ENCODE peak calls at places on chromosome 13, in eight cellular contexts. W is PC-3, B is MM.1S, Q is OCI-LY7, N is GM23248, U is GM23338, O is PC-9, A is HCT116. R is an unnamed sample. For H3K9me2, the result is how much of the 10 kb centered on the place peaks cover.

GRCh38 chr13:20525144-20525600 is 485 bp downstream of the CRYL1 start:
- DNase-seq in B (peak), W (peak), O (no peak), Q (no peak), U (peak), N (peak), A (no peak), R (peak)

GRCh38 chr13:49240017-49240416 is 7.7 kb upstream of the CDADC1 start:
- DNase-seq in N (peak), Q (peak), U (peak), W (peak), A (peak), O (no peak), B (peak), R (peak)

GRCh38 chr13:54183166-54183565 is 1154.6 kb downstream of the OLFM4 start:
- DNase-seq in U (no peak), A (no peak), Q (no peak), W (no peak), N (no peak), B (no peak), O (peak), R (no peak)

GRCh38 chr13:102608944-102609343 is 12.2 kb downstream of the TPP2 start:
- DNase-seq in B (no peak), Q (no peak), N (no peak), U (no peak), W (peak), A (no peak), O (no peak), R (no peak)

GRCh38 chr13:98801626-98802418 is 49.4 kb upstream of the SLC15A1 start:
- DNase-seq in W (no peak), B (no peak), N (no peak), Q (no peak), U (no peak), A (no peak), O (no peak), R (no peak)

GRCh38 chr13:40341501-40341900 is 324.9 kb downstream of the FOXO1 start:
- DNase-seq in A (no peak), N (no peak), U (no peak), B (no peak), O (no peak), W (no peak), Q (no peak), R (no peak)

GRCh38 chr13:41465215-41465907 is 8.0 kb downstream of the RGCC start:
- DNase-seq in U (no peak), A (no peak), Q (peak), W (peak), N (peak), B (peak), O (no peak), R (no peak)

GRCh38 chr13:50257646-50258045 is 242.4 kb downstream of the KCNRG start:
- DNase-seq in Q (no peak), A (no peak), O (no peak), N (no peak), W (no peak), U (no peak), B (no peak), R (no peak)

GRCh38 chr13:113350065-113350937 is 13.6 kb downstream of the GRTP1 start:
- DNase-seq in W (no peak), A (no peak), Q (peak), B (no peak), N (peak), O (no peak), U (no peak), R (no peak)

GRCh38 chr13:98276486-98276885 is 99.4 kb upstream of the RNF113B start:
- DNase-seq in A (no peak), Q (no peak), U (no peak), B (no peak), N (no peak), W (no peak), O (no peak), R (no peak)

GRCh38 chr13:104837756-104838155 is 1697.7 kb downstream of the EFNB2 start:
- DNase-seq in N (no peak), Q (no peak), O (no peak), W (no peak), U (no peak), B (no peak), A (no peak), R (no peak)

GRCh38 chr13:111508902-111509509 is 188.6 kb downstream of the TEX29 start:
- DNase-seq in U (no peak), A (no peak), N (no peak), W (no peak), B (no peak), Q (no peak), O (no peak), R (no peak)

GRCh38 chr13:19089315-19089714 is 92.3 kb downstream of the TUBA3C start:
- DNase-seq in O (no peak), U (no peak), A (no peak), B (no peak), Q (no peak), W (peak), N (no peak), R (no peak)

GRCh38 chr13:106847049-106847448 is 279.1 kb upstream of the ARGLU1 start:
- DNase-seq in O (peak), N (no peak), B (no peak), U (no peak), Q (no peak), W (peak), A (no peak), R (no peak)

GRCh38 chr13:114101325-114101821 is 31.1 kb downstream of the RASA3 start:
- DNase-seq in A (no peak), Q (no peak), O (no peak), B (no peak), N (peak), U (no peak), W (no peak), R (no peak)

GRCh38 chr13:47184311-47184710 is 287.5 kb upstream of the HTR2A start:
- DNase-seq in A (no peak), U (no peak), O (no peak), Q (no peak), B (no peak), W (no peak), N (peak), R (no peak)

GRCh38 chr13:35888327-35888940 is 242.7 kb downstream of the DCLK1 start:
- DNase-seq in N (no peak), U (no peak), Q (no peak), O (no peak), A (no peak), B (no peak), W (peak), R (peak)

GRCh38 chr13:75312884-75313520 is 169.0 kb downstream of the TBC1D4 start:
- DNase-seq in Q (no peak), O (no peak), B (no peak), U (no peak), A (no peak), W (no peak), N (no peak), R (no peak)

GRCh38 chr13:45119469-45119989 is 781 bp upstream of the GTF2F2 start:
- DNase-seq in B (peak), U (no peak), W (no peak), A (no peak), Q (peak), O (no peak), N (peak), R (peak)

GRCh38 chr13:105336706-105337582 is 1198.5 kb downstream of the EFNB2 start:
- DNase-seq in W (no peak), A (no peak), B (no peak), U (no peak), Q (no peak), O (no peak), N (no peak), R (no peak)

GRCh38 chr13:71017607-71018006 is 849.4 kb downstream of the DACH1 start:
- DNase-seq in U (peak), B (no peak), Q (no peak), N (no peak), W (no peak), A (no peak), O (no peak), R (no peak)

GRCh38 chr13:100131863-100132574 is 43.1 kb downstream of the PCCA start:
- DNase-seq in B (no peak), O (no peak), Q (no peak), N (peak), U (no peak), A (peak), W (peak), R (peak)

GRCh38 chr13:20150561-20150960 is 10.3 kb downstream of the GJA3 start:
- DNase-seq in N (no peak), W (no peak), B (no peak), U (no peak), O (no peak), Q (no peak), A (no peak), R (no peak)

GRCh38 chr13:40776681-40777165 is 5.7 kb upstream of the MRPS31 start:
- DNase-seq in W (peak), B (no peak), U (no peak), A (no peak), N (peak), O (no peak), Q (peak), R (no peak)

GRCh38 chr13:43036386-43037220 is 13.2 kb downstream of the DNAJC15 start:
- DNase-seq in O (no peak), A (no peak), Q (no peak), N (no peak), B (no peak), U (peak), W (no peak), R (no peak)

GRCh38 chr13:87827479-87827878 is 156.3 kb downstream of the SLITRK5 start:
- DNase-seq in B (no peak), W (peak), A (no peak), N (peak), Q (no peak), O (no peak), U (no peak), R (no peak)
- H3K9me2 ChIP-seq in B (under half), W (under half), A (under half), N (under half), Q (under half), O (under half), U (under half), R (under half)

DNA sequence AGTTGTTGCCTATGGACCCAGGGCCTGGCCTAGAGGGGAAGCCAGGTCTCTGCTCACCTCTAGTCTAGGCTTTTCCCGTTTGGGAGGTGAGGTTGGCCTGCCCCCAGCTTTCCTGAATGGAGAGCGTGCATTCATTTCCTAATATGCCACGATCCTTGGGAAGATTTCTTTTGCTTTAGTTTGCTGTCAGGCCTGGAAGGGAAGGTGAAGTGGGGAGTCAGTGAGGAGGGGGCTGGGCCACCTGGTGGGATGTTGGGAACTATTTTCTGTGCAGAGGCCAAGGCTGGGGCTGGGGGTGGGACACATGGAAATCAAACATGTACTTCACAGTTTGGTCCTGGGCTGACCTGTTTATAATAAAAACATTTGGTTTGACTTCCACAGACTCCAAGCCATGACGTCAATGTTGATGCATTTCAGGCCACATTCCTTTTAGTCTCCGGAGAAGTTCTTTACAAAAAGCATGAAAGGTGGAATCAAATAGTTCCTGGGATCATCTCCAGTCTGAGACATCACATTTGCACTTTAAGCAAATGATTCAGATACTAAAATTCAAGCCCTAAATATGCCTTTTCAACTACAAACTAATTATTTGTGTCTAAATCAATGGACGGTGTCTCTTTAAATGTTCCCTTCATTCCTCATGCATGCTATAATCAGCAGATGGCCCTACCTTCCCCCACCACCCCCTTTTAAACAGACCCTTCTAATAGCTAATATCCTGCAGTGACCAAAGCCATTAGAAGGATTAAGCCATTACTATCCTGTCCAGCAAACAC is 41.5 kb upstream of the MEDAG start:
- DNase-seq in B (no peak), O (no peak), N (peak), A (no peak), Q (no peak), U (peak), W (no peak), R (peak)
- H3K9me2 ChIP-seq in B (under half), O (under half), N (under half), A (under half), Q (under half), U (under half), W (under half), R (under half)

GRCh38 chr13:32582991-32583390 is 3.3 kb upstream of the PDS5B start:
- DNase-seq in U (no peak), W (no peak), B (no peak), N (no peak), Q (no peak), A (no peak), O (no peak), R (no peak)

GRCh38 chr13:32585625-32586021 is 629 bp upstream of the PDS5B start:
- DNase-seq in Q (peak), B (no peak), U (peak), N (no peak), W (peak), A (no peak), O (no peak), R (peak)

GRCh38 chr13:32581177-32581786 is 5.0 kb upstream of the PDS5B start:
- DNase-seq in B (peak), N (peak), A (peak), U (peak), O (no peak), W (peak), Q (peak), R (peak)

GRCh38 chr13:32586022-32586900 is at the start of gene PDS5B:
- DNase-seq in B (peak), U (peak), N (peak), O (peak), A (peak), Q (peak), W (peak), R (peak)

DNA sequence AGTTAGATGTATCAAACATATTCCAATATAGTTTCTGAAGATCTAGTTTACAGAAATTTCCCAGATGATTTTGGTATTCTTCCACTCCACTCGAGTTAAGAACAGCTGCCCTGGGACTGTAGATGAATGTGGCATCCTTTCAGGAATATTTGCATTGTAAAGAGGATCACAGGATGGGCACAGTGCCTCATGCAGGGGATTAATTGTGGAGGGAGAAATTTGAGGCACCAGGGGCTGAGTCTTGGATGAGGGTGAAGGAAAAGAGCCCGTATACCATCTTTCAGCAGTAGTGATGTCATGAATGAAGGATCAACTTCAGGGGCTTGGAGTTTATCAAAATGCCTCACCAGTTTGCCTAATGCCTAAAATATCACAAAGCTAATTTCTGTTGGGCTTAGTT is 4.0 kb upstream of the PDS5B start:
- DNase-seq in B (no peak), Q (no peak), A (no peak), O (no peak), N (no peak), U (no peak), W (no peak), R (no peak)
- H3K9me2 ChIP-seq in B (under half), Q (under half), A (under half), O (under half), N (under half), U (under half), W (under half), R (under half)

GRCh38 chr13:69178000-69178399 is 929.6 kb upstream of the ATXN8OS start:
- DNase-seq in N (no peak), U (no peak), W (peak), A (no peak), Q (no peak), B (no peak), O (no peak), R (no peak)

DNA sequence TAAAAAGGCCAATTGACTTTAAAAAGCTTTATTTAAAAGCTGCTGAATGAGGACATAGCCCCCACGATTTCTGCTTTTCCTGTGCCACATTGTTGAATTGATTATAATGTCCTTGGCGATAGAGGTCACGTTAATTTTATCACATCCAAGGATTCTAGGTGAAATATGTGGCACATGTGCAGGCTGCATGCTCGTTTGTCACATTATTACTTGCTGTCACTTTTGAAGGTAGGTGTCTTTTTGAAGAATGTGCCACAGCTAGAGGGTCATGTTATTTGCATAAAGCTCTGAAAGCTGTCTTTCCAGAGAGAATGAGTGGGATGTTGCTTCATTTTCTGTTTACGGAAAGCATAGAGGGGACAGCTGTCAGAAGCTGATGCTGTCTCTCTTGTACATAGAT is 927.6 kb upstream of the ATXN8OS start:
- DNase-seq in N (no peak), B (no peak), U (no peak), O (no peak), W (no peak), A (no peak), Q (no peak), R (no peak)
- H3K9me2 ChIP-seq in N (under half), B (under half), U (under half), O (under half), W (under half), A (under half), Q (under half), R (under half)

DNA sequence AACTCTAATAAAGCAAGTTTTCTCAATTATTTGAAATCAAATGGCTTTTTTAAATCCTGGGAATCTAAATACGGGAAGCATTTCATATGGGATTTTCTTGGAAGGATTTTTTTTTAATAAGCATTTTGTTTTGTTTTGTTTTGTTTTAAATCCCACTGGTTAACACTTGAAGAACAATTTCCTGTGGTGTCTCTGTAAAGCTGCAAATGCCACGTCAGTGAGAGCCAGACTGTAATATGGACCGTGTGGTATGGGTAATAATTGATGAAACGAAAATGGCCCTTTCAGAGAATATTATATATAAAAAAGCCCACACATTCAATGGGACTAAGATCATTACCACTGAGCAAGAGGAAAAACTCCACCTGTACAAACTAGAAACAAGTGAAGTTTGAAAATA is 33.9 kb upstream of the MIR17HG start:
- DNase-seq in N (no peak), O (no peak), B (no peak), W (no peak), A (no peak), Q (no peak), U (no peak), R (no peak)
- H3K9me2 ChIP-seq in N (under half), O (under half), B (under half), W (under half), A (under half), Q (under half), U (under half), R (under half)

GRCh38 chr13:82058364-82058763 is 1717.4 kb upstream of the SPRY2 start:
- DNase-seq in N (no peak), W (no peak), O (no peak), A (no peak), B (no peak), U (no peak), Q (no peak), R (no peak)
- H3K9me2 ChIP-seq in N (under half), W (under half), O (under half), A (under half), B (under half), U (under half), Q (under half), R (under half)